ENCODE peak calls at places on chromosomes 7 and 10, in six cellular contexts. One of them, this sample, is unnamed.

GRCh38 chr10:113945075-113945686 is 90.7 kb downstream of the NHLRC2 start:
- DNase-seq in fibroblast of lung: peak; percentile 48
- DNase-seq in neural progenitor cell: no peak
- DNase-seq in HepG2: no peak
- DNase-seq in astrocyte: peak; percentile 68
- DNase-seq in GM23248: peak; percentile 44
- DNase-seq in this sample: no peak

GRCh38 chr10:100209303-100209702 is 20.1 kb downstream of the CHUK start:
- DNase-seq in fibroblast of lung: no peak
- DNase-seq in neural progenitor cell: no peak
- DNase-seq in HepG2: no peak
- DNase-seq in astrocyte: peak; percentile 76
- DNase-seq in GM23248: peak; percentile 16
- DNase-seq in this sample: no peak

GRCh38 chr10:5165738-5166137 is 19.2 kb downstream of the AKR1C8 start:
- DNase-seq in fibroblast of lung: peak; percentile 4
- DNase-seq in neural progenitor cell: peak; percentile 6
- DNase-seq in HepG2: no peak
- DNase-seq in astrocyte: peak; percentile 1
- DNase-seq in GM23248: no peak
- DNase-seq in this sample: peak; percentile 12

GRCh38 chr7:148397555-148397954 is 193.0 kb upstream of the C7orf33 start:
- DNase-seq in fibroblast of lung: no peak
- DNase-seq in neural progenitor cell: no peak
- DNase-seq in HepG2: no peak
- DNase-seq in astrocyte: no peak
- DNase-seq in GM23248: no peak
- DNase-seq in this sample: no peak

GRCh38 chr10:11157292-11158052 is 139.8 kb downstream of the CELF2 start:
- DNase-seq in fibroblast of lung: no peak
- DNase-seq in neural progenitor cell: no peak
- DNase-seq in HepG2: no peak
- DNase-seq in astrocyte: no peak
- DNase-seq in GM23248: no peak
- DNase-seq in this sample: no peak

GRCh38 chr10:96588060-96588554 is 1.3 kb upstream of the TM9SF3 start:
- DNase-seq in fibroblast of lung: no peak
- DNase-seq in neural progenitor cell: no peak
- DNase-seq in HepG2: peak; percentile 36
- DNase-seq in astrocyte: no peak
- DNase-seq in GM23248: no peak
- DNase-seq in this sample: peak; percentile 34

GRCh38 chr10:60224129-60224705 is 165.5 kb downstream of the ANK3 start:
- DNase-seq in fibroblast of lung: no peak
- DNase-seq in neural progenitor cell: no peak
- DNase-seq in HepG2: no peak
- DNase-seq in astrocyte: no peak
- DNase-seq in GM23248: no peak
- DNase-seq in this sample: no peak

GRCh38 chr10:110651044-110651958 is 7.2 kb downstream of the RBM20 start:
- DNase-seq in fibroblast of lung: peak; percentile 84
- DNase-seq in neural progenitor cell: no peak
- DNase-seq in HepG2: no peak
- DNase-seq in astrocyte: peak; percentile 90
- DNase-seq in GM23248: peak; percentile 84
- DNase-seq in this sample: peak; percentile 71

GRCh38 chr10:25080880-25081581 is 64.6 kb downstream of the THNSL1 start:
- DNase-seq in fibroblast of lung: peak; percentile 87
- DNase-seq in neural progenitor cell: peak; percentile 88
- DNase-seq in HepG2: peak; percentile 88
- DNase-seq in astrocyte: peak; percentile 67
- DNase-seq in GM23248: peak; percentile 90
- DNase-seq in this sample: peak; percentile 59

GRCh38 chr10:77416327-77417135 is 221.1 kb downstream of the KCNMA1 start:
- DNase-seq in fibroblast of lung: peak; percentile 74
- DNase-seq in neural progenitor cell: no peak
- DNase-seq in HepG2: no peak
- DNase-seq in astrocyte: peak; percentile 93
- DNase-seq in GM23248: peak; percentile 94
- DNase-seq in this sample: no peak

GRCh38 chr7:66739477-66739876 is 1.1 kb upstream of the RABGEF1 start:
- DNase-seq in fibroblast of lung: no peak
- DNase-seq in neural progenitor cell: no peak
- DNase-seq in HepG2: no peak
- DNase-seq in astrocyte: no peak
- DNase-seq in GM23248: peak; percentile 36
- DNase-seq in this sample: no peak

GRCh38 chr10:132482090-132482489 is 55.5 kb upstream of the INPP5A start:
- DNase-seq in fibroblast of lung: peak; percentile 75
- DNase-seq in neural progenitor cell: no peak
- DNase-seq in HepG2: peak; percentile 44
- DNase-seq in astrocyte: peak; percentile 80
- DNase-seq in GM23248: peak; percentile 85
- DNase-seq in this sample: no peak

GRCh38 chr7:2812831-2813230 is 31.3 kb downstream of the GNA12 start:
- DNase-seq in fibroblast of lung: peak; percentile 33
- DNase-seq in neural progenitor cell: no peak
- DNase-seq in HepG2: no peak
- DNase-seq in astrocyte: no peak
- DNase-seq in GM23248: no peak
- DNase-seq in this sample: no peak

GRCh38 chr10:121552746-121553145 is 45.5 kb downstream of the FGFR2 start:
- DNase-seq in fibroblast of lung: no peak
- DNase-seq in neural progenitor cell: no peak
- DNase-seq in HepG2: no peak
- DNase-seq in astrocyte: no peak
- DNase-seq in GM23248: no peak
- DNase-seq in this sample: no peak

GRCh38 chr7:134669845-134670373 is 23.3 kb downstream of the BPGM start:
- DNase-seq in fibroblast of lung: peak; percentile 68
- DNase-seq in neural progenitor cell: no peak
- DNase-seq in HepG2: no peak
- DNase-seq in astrocyte: peak; percentile 91
- DNase-seq in GM23248: peak; percentile 85
- DNase-seq in this sample: peak; percentile 10

GRCh38 chr10:49282879-49283321 is 16.1 kb upstream of the C10orf71 start:
- DNase-seq in fibroblast of lung: no peak
- DNase-seq in neural progenitor cell: peak; percentile 49
- DNase-seq in HepG2: no peak
- DNase-seq in astrocyte: no peak
- DNase-seq in GM23248: no peak
- DNase-seq in this sample: no peak
- H3K4me1 ChIP-seq in fibroblast of lung: no peaks in the 10 kb centered on the region
- H3K4me1 ChIP-seq in neural progenitor cell: peaks cover 25% of the 10 kb centered on the region
- H3K4me1 ChIP-seq in HepG2: no peaks in the 10 kb centered on the region
- H3K4me1 ChIP-seq in astrocyte: no peaks in the 10 kb centered on the region
- H3K4me1 ChIP-seq in GM23248: peaks cover 5% of the 10 kb centered on the region
- H3K4me1 ChIP-seq in this sample: no peaks in the 10 kb centered on the region

DNA sequence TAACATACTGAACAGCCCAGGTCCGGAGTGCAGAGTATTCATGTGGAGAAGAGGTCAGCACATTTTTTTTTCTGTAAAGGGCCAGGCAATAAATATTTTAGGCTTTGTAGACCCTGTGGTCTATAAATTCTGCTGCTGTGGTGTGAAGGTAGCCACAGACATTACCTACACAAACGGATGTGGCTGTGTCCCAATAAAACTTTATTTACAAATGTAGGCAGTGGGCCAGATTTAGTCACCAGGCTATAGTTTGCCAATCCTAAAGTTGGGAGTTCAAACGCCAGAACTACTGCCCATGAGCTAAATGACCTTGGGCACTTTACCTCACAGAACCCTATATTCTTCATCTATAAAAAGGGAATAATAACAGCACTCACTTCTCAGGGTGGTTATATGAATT is 13.4 kb downstream of the FAM53B start:
- DNase-seq in fibroblast of lung: no peak
- DNase-seq in neural progenitor cell: no peak
- DNase-seq in HepG2: no peak
- DNase-seq in astrocyte: no peak
- DNase-seq in GM23248: no peak
- DNase-seq in this sample: no peak
- H4K20me1 ChIP-seq in fibroblast of lung: no peaks in the 10 kb centered on the region
- H4K20me1 ChIP-seq in neural progenitor cell: peaks cover 98% of the 10 kb centered on the region
- H4K20me1 ChIP-seq in HepG2: peaks cover under 1% of the 10 kb centered on the region
- H4K20me1 ChIP-seq in astrocyte: peaks cover 55% of the 10 kb centered on the region
- H4K20me1 ChIP-seq in GM23248: no peaks in the 10 kb centered on the region
- H4K20me1 ChIP-seq in this sample: peaks cover 35% of the 10 kb centered on the region

DNA sequence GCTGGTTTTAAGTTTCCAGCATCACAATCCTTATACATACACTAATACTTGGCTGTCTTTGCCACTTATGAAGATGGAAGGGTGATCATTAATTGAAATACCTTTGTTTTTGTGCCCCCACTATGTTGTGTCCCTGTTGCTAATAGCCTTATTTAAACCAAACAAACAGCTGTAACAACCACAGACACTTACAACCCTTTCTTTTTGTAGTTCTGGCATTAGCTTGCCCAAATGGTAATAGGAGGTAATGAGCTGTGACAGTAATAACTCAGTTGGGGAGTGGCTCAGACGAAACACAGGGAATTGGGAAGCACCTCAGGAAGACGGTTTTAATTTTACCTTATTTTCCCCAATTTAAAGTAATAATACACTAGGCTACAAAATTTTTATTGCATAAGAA is 83.3 kb downstream of the MDFIC start:
- DNase-seq in fibroblast of lung: no peak
- DNase-seq in neural progenitor cell: no peak
- DNase-seq in HepG2: no peak
- DNase-seq in astrocyte: no peak
- DNase-seq in GM23248: no peak
- DNase-seq in this sample: no peak
- H3K4me1 ChIP-seq in fibroblast of lung: peaks cover 8% of the 10 kb centered on the region
- H3K4me1 ChIP-seq in neural progenitor cell: peaks cover 28% of the 10 kb centered on the region
- H3K4me1 ChIP-seq in HepG2: peaks cover 7% of the 10 kb centered on the region
- H3K4me1 ChIP-seq in astrocyte: peaks cover 6% of the 10 kb centered on the region
- H3K4me1 ChIP-seq in GM23248: peaks cover 24% of the 10 kb centered on the region
- H3K4me1 ChIP-seq in this sample: no peaks in the 10 kb centered on the region

GRCh38 chr7:1533255-1533568 is 2.7 kb downstream of the MAFK start:
- DNase-seq in fibroblast of lung: no peak
- DNase-seq in neural progenitor cell: no peak
- DNase-seq in HepG2: no peak
- DNase-seq in astrocyte: no peak
- DNase-seq in GM23248: peak; percentile 45
- DNase-seq in this sample: no peak

GRCh38 chr7:1531263-1531978 is 919 bp downstream of the MAFK start:
- DNase-seq in fibroblast of lung: no peak
- DNase-seq in neural progenitor cell: no peak
- DNase-seq in HepG2: no peak
- DNase-seq in astrocyte: no peak
- DNase-seq in GM23248: peak; percentile 55
- DNase-seq in this sample: peak; percentile 41

GRCh38 chr7:1530946-1531262 is 402 bp downstream of the MAFK start:
- DNase-seq in fibroblast of lung: no peak
- DNase-seq in neural progenitor cell: no peak
- DNase-seq in HepG2: no peak
- DNase-seq in astrocyte: no peak
- DNase-seq in GM23248: no peak
- DNase-seq in this sample: no peak

GRCh38 chr7:1532456-1533254 is 2.2 kb downstream of the MAFK start:
- DNase-seq in fibroblast of lung: peak; percentile 95
- DNase-seq in neural progenitor cell: no peak
- DNase-seq in HepG2: peak; percentile 77
- DNase-seq in astrocyte: peak; percentile 86
- DNase-seq in GM23248: peak; percentile 97
- DNase-seq in this sample: peak; percentile 39

DNA sequence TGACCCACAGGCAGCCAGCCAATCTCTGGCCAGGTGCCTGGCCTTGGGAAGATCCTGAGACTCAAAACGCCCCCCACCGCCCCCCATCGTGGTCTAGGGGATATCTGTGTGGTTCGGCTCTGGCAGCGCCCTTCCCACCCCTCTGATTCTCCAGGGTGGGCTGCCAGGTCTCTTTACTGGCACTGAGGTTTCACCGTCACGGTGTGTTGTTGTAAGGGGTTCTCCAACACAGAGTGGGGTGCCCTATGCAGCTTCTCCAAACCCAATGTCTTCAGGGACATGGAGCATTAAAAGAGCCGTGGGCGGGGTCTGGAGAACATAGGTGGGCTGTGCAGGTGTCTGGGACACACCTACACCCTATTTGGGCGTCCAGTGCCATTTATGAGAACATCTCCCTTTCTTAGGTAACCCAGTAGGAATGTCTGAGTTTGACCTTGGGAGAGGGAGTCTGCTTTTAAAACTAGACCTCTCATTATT is 1.5 kb downstream of the MAFK start:
- DNase-seq in fibroblast of lung: no peak
- DNase-seq in neural progenitor cell: no peak
- DNase-seq in HepG2: no peak
- DNase-seq in astrocyte: no peak
- DNase-seq in GM23248: no peak
- DNase-seq in this sample: no peak
- H4K20me1 ChIP-seq in fibroblast of lung: no peaks in the 10 kb centered on the region
- H4K20me1 ChIP-seq in neural progenitor cell: peaks cover 44% of the 10 kb centered on the region
- H4K20me1 ChIP-seq in HepG2: peaks cover 15% of the 10 kb centered on the region
- H4K20me1 ChIP-seq in astrocyte: peaks cover 21% of the 10 kb centered on the region
- H4K20me1 ChIP-seq in GM23248: no peaks in the 10 kb centered on the region
- H4K20me1 ChIP-seq in this sample: peaks cover 9% of the 10 kb centered on the region

GRCh38 chr10:102779680-102780079 is 35.9 kb downstream of the WBP1L start:
- DNase-seq in fibroblast of lung: no peak
- DNase-seq in neural progenitor cell: no peak
- DNase-seq in HepG2: no peak
- DNase-seq in astrocyte: no peak
- DNase-seq in GM23248: peak; percentile 52
- DNase-seq in this sample: no peak
- H3K4me1 ChIP-seq in fibroblast of lung: peaks cover 43% of the 10 kb centered on the region
- H3K4me1 ChIP-seq in neural progenitor cell: peaks cover 55% of the 10 kb centered on the region
- H3K4me1 ChIP-seq in HepG2: peaks cover 57% of the 10 kb centered on the region
- H3K4me1 ChIP-seq in astrocyte: peaks cover 78% of the 10 kb centered on the region
- H3K4me1 ChIP-seq in GM23248: peaks cover 72% of the 10 kb centered on the region
- H3K4me1 ChIP-seq in this sample: no peaks in the 10 kb centered on the region

This sample was measured in OCI-LY7.